ENCODE peak calls at places on chromosome 16, in seven cellular contexts. One of them, this sample, is unnamed. For H3K36me3, the result is how much of the 10 kb centered on the place peaks cover.

GRCh38 chr16:89722392-89723278 is 1.3 kb downstream of the ZNF276 start:
- DNase-seq in breast epithelium: no peak
- DNase-seq in gastrocnemius medialis: no peak
- DNase-seq in ovary: peak
- DNase-seq in heart left ventricle: peak
- DNase-seq in stomach: peak
- DNase-seq in testis: peak
- DNase-seq in this sample: no peak

GRCh38 chr16:72458035-72458434 is 286.1 kb upstream of the PMFBP1 start:
- DNase-seq in stomach: no peak
- DNase-seq in ovary: no peak
- DNase-seq in heart left ventricle: no peak
- DNase-seq in gastrocnemius medialis: no peak
- DNase-seq in testis: no peak
- DNase-seq in breast epithelium: no peak
- DNase-seq in this sample: no peak

GRCh38 chr16:46801428-46802049 is 29.4 kb downstream of the C16orf87 start:
- DNase-seq in ovary: no peak
- DNase-seq in testis: no peak
- DNase-seq in heart left ventricle: no peak
- DNase-seq in breast epithelium: no peak
- DNase-seq in stomach: no peak
- DNase-seq in gastrocnemius medialis: no peak
- DNase-seq in this sample: no peak

GRCh38 chr16:19348578-19349315 is 63.2 kb downstream of the CLEC19A start:
- DNase-seq in ovary: no peak
- DNase-seq in heart left ventricle: no peak
- DNase-seq in gastrocnemius medialis: no peak
- DNase-seq in testis: no peak
- DNase-seq in stomach: peak
- DNase-seq in breast epithelium: no peak
- DNase-seq in this sample: no peak

GRCh38 chr16:86137359-86137758 is 238.4 kb downstream of the IRF8 start:
- DNase-seq in breast epithelium: no peak
- DNase-seq in ovary: no peak
- DNase-seq in stomach: no peak
- DNase-seq in testis: no peak
- DNase-seq in gastrocnemius medialis: no peak
- DNase-seq in heart left ventricle: no peak
- DNase-seq in this sample: no peak

GRCh38 chr16:11038305-11038704 is 93.9 kb downstream of the CLEC16A start:
- DNase-seq in stomach: no peak
- DNase-seq in gastrocnemius medialis: no peak
- DNase-seq in heart left ventricle: no peak
- DNase-seq in breast epithelium: no peak
- DNase-seq in ovary: no peak
- DNase-seq in testis: no peak
- DNase-seq in this sample: no peak

GRCh38 chr16:25625620-25626019 is 66.1 kb upstream of the HS3ST4 start:
- DNase-seq in heart left ventricle: no peak
- DNase-seq in gastrocnemius medialis: no peak
- DNase-seq in testis: no peak
- DNase-seq in breast epithelium: peak
- DNase-seq in stomach: no peak
- DNase-seq in ovary: no peak
- DNase-seq in this sample: no peak

GRCh38 chr16:68760671-68761275 is 23.7 kb downstream of the CDH1 start:
- DNase-seq in testis: no peak
- DNase-seq in gastrocnemius medialis: no peak
- DNase-seq in ovary: no peak
- DNase-seq in stomach: no peak
- DNase-seq in heart left ventricle: no peak
- DNase-seq in breast epithelium: peak
- DNase-seq in this sample: no peak

GRCh38 chr16:30948087-30948955 is 547 bp upstream of the ORAI3 start:
- DNase-seq in gastrocnemius medialis: peak
- DNase-seq in testis: peak
- DNase-seq in breast epithelium: peak
- DNase-seq in stomach: peak
- DNase-seq in ovary: peak
- DNase-seq in heart left ventricle: peak
- DNase-seq in this sample: peak

GRCh38 chr16:75559564-75560372 is 3.7 kb upstream of the TMEM231 start:
- DNase-seq in breast epithelium: no peak
- DNase-seq in testis: peak
- DNase-seq in gastrocnemius medialis: no peak
- DNase-seq in heart left ventricle: no peak
- DNase-seq in ovary: no peak
- DNase-seq in stomach: no peak
- DNase-seq in this sample: no peak

GRCh38 chr16:80277182-80277581 is 263.6 kb upstream of the DYNLRB2 start:
- DNase-seq in breast epithelium: no peak
- DNase-seq in gastrocnemius medialis: no peak
- DNase-seq in stomach: no peak
- DNase-seq in testis: no peak
- DNase-seq in ovary: no peak
- DNase-seq in heart left ventricle: no peak
- DNase-seq in this sample: no peak

GRCh38 chr16:81661082-81661481 is 118.0 kb upstream of the PLCG2 start:
- DNase-seq in gastrocnemius medialis: no peak
- DNase-seq in breast epithelium: no peak
- DNase-seq in testis: no peak
- DNase-seq in heart left ventricle: no peak
- DNase-seq in ovary: no peak
- DNase-seq in stomach: no peak
- DNase-seq in this sample: no peak

GRCh38 chr16:13098536-13098935 is 197.1 kb downstream of the SHISA9 start:
- DNase-seq in stomach: no peak
- DNase-seq in gastrocnemius medialis: no peak
- DNase-seq in breast epithelium: no peak
- DNase-seq in heart left ventricle: no peak
- DNase-seq in ovary: no peak
- DNase-seq in testis: no peak
- DNase-seq in this sample: no peak

GRCh38 chr16:67966549-67967182 is 1.8 kb downstream of the SLC12A4 start:
- DNase-seq in gastrocnemius medialis: no peak
- DNase-seq in ovary: no peak
- DNase-seq in breast epithelium: no peak
- DNase-seq in testis: peak
- DNase-seq in heart left ventricle: peak
- DNase-seq in stomach: no peak
- DNase-seq in this sample: no peak

GRCh38 chr16:27769561-27770222 is 219.7 kb downstream of the KATNIP start:
- DNase-seq in ovary: no peak
- DNase-seq in heart left ventricle: no peak
- DNase-seq in stomach: no peak
- DNase-seq in breast epithelium: peak
- DNase-seq in testis: no peak
- DNase-seq in gastrocnemius medialis: no peak
- DNase-seq in this sample: no peak

DNA sequence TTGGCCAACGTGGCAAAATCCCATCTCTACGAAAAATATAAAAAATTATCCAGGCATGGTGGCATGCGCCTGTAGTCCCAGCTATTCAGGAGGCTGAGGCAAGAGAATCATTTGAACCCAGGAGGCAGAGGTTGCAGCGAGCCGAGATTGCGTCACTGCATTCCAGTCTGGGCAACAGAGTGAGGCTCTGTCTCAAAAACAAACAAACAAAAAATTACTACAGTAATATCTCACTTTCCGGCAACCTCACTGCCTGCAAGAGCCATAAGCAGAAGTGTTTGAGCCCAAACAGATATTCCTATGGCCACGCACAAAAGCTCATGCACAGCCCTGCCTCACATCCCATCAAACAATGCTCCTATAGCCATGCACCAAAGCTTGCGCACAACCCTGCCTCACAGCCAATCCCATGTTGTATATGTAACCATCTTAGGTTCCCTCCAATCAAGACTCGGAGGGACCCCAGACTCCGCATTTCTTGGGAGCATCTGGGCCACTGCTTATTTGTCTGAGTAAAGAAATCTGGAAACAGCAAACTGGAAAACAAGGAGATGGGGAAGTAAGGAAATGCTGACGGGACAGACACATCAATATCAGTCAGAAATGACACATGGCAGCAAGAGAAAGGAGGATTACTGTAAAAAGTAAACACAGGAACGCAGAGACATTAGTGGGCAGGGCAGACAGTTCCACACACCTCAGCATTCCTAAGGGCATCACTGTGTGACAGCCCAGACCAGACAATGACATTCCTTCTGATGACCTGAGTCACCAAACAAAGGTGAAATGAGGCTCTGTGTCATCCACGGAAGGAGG is 37.1 kb downstream of the TK2 start:
- DNase-seq in stomach: peak
- DNase-seq in breast epithelium: no peak
- DNase-seq in heart left ventricle: no peak
- DNase-seq in testis: no peak
- DNase-seq in gastrocnemius medialis: no peak
- DNase-seq in ovary: no peak
- DNase-seq in this sample: no peak
- TF ChIP-seq POLR2A in stomach: no peak
- TF ChIP-seq POLR2A in breast epithelium: no peak
- TF ChIP-seq POLR2A in heart left ventricle: no peak
- TF ChIP-seq POLR2A in testis: no peak
- TF ChIP-seq POLR2A in gastrocnemius medialis: no peak
- TF ChIP-seq POLR2A in ovary: no peak
- TF ChIP-seq POLR2A in this sample: no peak

DNA sequence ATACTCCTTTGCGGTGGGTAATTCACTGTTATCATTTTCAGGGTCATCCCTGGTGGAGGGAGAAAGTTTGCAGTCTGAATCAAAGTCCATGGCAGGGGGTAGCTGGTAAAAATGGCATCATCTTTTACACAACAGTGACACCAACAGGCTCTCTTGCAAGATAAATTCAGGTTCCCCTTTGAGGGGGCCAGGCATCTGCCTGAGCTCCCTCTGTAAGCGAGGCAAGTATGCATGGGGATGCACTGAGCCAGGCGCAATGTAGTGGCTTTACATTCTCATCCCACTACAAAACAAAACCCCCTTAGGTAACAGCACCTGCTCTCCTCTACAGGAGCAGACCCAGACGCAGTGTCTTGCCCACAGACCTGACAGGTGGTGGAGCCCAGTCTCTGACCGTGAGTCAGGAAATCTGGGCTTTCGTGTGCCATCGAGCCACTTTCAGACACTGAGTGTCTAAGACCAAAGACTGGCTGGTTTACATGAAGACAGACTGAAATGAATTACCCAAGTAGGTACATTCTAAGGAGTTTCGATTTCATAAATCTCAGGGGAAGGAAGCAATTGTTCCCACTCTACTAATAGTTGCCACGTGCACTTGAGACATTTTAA is 17.7 kb downstream of the LITAFD start:
- DNase-seq in heart left ventricle: no peak
- DNase-seq in gastrocnemius medialis: no peak
- DNase-seq in ovary: no peak
- DNase-seq in testis: no peak
- DNase-seq in breast epithelium: no peak
- DNase-seq in stomach: no peak
- DNase-seq in this sample: no peak
- TF ChIP-seq CTCF in heart left ventricle: no peak
- TF ChIP-seq CTCF in gastrocnemius medialis: no peak
- TF ChIP-seq CTCF in ovary: no peak
- TF ChIP-seq CTCF in testis: no peak
- TF ChIP-seq CTCF in breast epithelium: no peak
- TF ChIP-seq CTCF in stomach: no peak
- TF ChIP-seq CTCF in this sample: no peak

GRCh38 chr16:66940236-66940635 is 4.9 kb downstream of the CES2 start:
- DNase-seq in testis: no peak
- DNase-seq in breast epithelium: no peak
- DNase-seq in stomach: no peak
- DNase-seq in heart left ventricle: no peak
- DNase-seq in gastrocnemius medialis: no peak
- DNase-seq in ovary: no peak
- DNase-seq in this sample: no peak

GRCh38 chr16:66945939-66946338 is 10.6 kb downstream of the CES2 start:
- DNase-seq in ovary: no peak
- DNase-seq in stomach: no peak
- DNase-seq in gastrocnemius medialis: no peak
- DNase-seq in breast epithelium: no peak
- DNase-seq in heart left ventricle: no peak
- DNase-seq in testis: no peak
- DNase-seq in this sample: no peak

GRCh38 chr16:66944054-66944441 is 8.7 kb downstream of the CES2 start:
- DNase-seq in stomach: no peak
- DNase-seq in breast epithelium: no peak
- DNase-seq in gastrocnemius medialis: no peak
- DNase-seq in ovary: no peak
- DNase-seq in heart left ventricle: no peak
- DNase-seq in testis: no peak
- DNase-seq in this sample: no peak

GRCh38 chr16:66943426-66944053 is 8.2 kb downstream of the CES2 start:
- DNase-seq in gastrocnemius medialis: no peak
- DNase-seq in heart left ventricle: no peak
- DNase-seq in stomach: no peak
- DNase-seq in testis: no peak
- DNase-seq in breast epithelium: no peak
- DNase-seq in ovary: no peak
- DNase-seq in this sample: no peak

DNA sequence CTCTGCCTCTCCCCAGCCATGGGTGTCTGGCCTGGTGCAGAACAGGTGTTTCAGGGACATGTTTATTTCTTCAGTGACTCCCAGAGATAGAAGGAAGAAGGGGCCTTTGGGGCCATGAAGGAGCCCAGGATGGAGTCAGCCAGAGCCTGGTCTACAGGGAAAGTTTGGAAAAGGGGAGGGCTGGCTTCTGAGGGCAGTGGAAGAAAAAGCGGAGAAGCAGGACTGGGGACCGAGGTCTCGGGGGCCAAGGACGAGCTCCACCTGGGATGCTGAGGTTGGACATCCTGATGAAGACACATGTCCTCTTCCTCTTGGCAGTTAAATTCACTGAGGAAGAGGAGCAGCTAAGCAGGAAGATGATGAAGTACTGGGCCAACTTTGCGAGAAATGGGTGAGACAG is 7.7 kb downstream of the CES2 start:
- DNase-seq in breast epithelium: no peak
- DNase-seq in gastrocnemius medialis: no peak
- DNase-seq in testis: no peak
- DNase-seq in heart left ventricle: no peak
- DNase-seq in ovary: no peak
- DNase-seq in stomach: no peak
- DNase-seq in this sample: no peak
- H3K36me3 ChIP-seq in breast epithelium: under half
- H3K36me3 ChIP-seq in gastrocnemius medialis: under half
- H3K36me3 ChIP-seq in testis: under half
- H3K36me3 ChIP-seq in heart left ventricle: under half
- H3K36me3 ChIP-seq in ovary: under half
- H3K36me3 ChIP-seq in stomach: half or more
- H3K36me3 ChIP-seq in this sample: under half

GRCh38 chr16:2532494-2533141 is 1.4 kb upstream of the CEMP1 start:
- DNase-seq in gastrocnemius medialis: peak
- DNase-seq in ovary: peak
- DNase-seq in testis: peak
- DNase-seq in heart left ventricle: peak
- DNase-seq in stomach: peak
- DNase-seq in breast epithelium: peak
- DNase-seq in this sample: peak
- TF ChIP-seq POLR2A in gastrocnemius medialis: no peak
- TF ChIP-seq POLR2A in ovary: no peak
- TF ChIP-seq POLR2A in testis: no peak
- TF ChIP-seq POLR2A in heart left ventricle: no peak
- TF ChIP-seq POLR2A in stomach: no peak
- TF ChIP-seq POLR2A in breast epithelium: peak
- TF ChIP-seq POLR2A in this sample: no peak